ENCODE peak calls at places on chromosomes 16 and 17, in six cellular contexts. O, F, S, R, M and N are unnamed samples.

GRCh38 chr17:80063815-80064585 is 27.6 kb downstream of the CCDC40 start:
- DNase-seq in O (peak; percentile 83), F (no peak), S (peak; percentile 83), R (no peak), M (no peak), N (peak; percentile 67)

GRCh38 chr16:79767597-79768280 is 167.2 kb upstream of the MAF start:
- DNase-seq in O (peak; percentile 33), F (no peak), S (peak; percentile 24), R (no peak), M (no peak), N (peak; percentile 41)

GRCh38 chr17:29368926-29369325 is 21.2 kb upstream of the TAOK1 start:
- DNase-seq in O (no peak), F (no peak), S (no peak), R (no peak), M (no peak), N (no peak)

GRCh38 chr17:27609606-27610303 is 21.2 kb upstream of the LGALS9 start:
- DNase-seq in O (no peak), F (no peak), S (peak; percentile 53), R (peak; percentile 41), M (no peak), N (peak; percentile 37)

GRCh38 chr17:2690165-2691068 is 21.1 kb downstream of the CLUH start:
- DNase-seq in O (no peak), F (no peak), S (no peak), R (no peak), M (no peak), N (no peak)

GRCh38 chr17:66255112-66255511 is 25.9 kb upstream of the APOH start:
- DNase-seq in O (peak; percentile 78), F (no peak), S (peak; percentile 88), R (peak; percentile 56), M (peak; percentile 21), N (peak; percentile 74)

GRCh38 chr17:35617505-35617904 is 30.4 kb downstream of the AP2B1 start:
- DNase-seq in O (no peak), F (no peak), S (no peak), R (no peak), M (no peak), N (no peak)

GRCh38 chr16:83813818-83814653 is 6.3 kb downstream of the HSBP1 start:
- DNase-seq in O (peak; percentile 64), F (no peak), S (peak; percentile 40), R (no peak), M (no peak), N (no peak)